ENCODE peak calls at places on chromosome 7, in five cellular contexts. U is SW480; N is CD8-positive, alpha-beta T cell; R is fibroblast of lung; C is renal cortical epithelial cell. L is an unnamed sample.

GRCh38 chr7:90455163-90456030 is 14.0 kb upstream of the PTTG1IP2 start:
- DNase-seq in C (peak), R (peak), N (no peak), U (peak), L (no peak)

GRCh38 chr7:601573-602340 is 82.1 kb upstream of the PDGFA start:
- DNase-seq in N (peak), U (peak), C (no peak), R (peak), L (peak)

GRCh38 chr7:25989140-25989705 is 162.8 kb upstream of the NFE2L3 start:
- DNase-seq in U (no peak), R (no peak), C (no peak), N (no peak), L (no peak)

GRCh38 chr7:155225095-155225494 is 72.6 kb upstream of the INSIG1 start:
- DNase-seq in N (no peak), U (no peak), C (no peak), R (no peak), L (no peak)

GRCh38 chr7:132412435-132412834 is 163.8 kb downstream of the PLXNA4 start:
- DNase-seq in N (no peak), C (no peak), U (no peak), R (no peak), L (no peak)

GRCh38 chr7:91913612-91914011 is 27.1 kb upstream of the AKAP9 start:
- DNase-seq in N (no peak), C (no peak), U (no peak), R (peak), L (no peak)

GRCh38 chr7:46852795-46853194 is 729.1 kb downstream of the TNS3 start:
- DNase-seq in N (no peak), C (no peak), U (no peak), R (no peak), L (no peak)

GRCh38 chr7:138603549-138604324 is 97.4 kb downstream of the SVOPL start:
- DNase-seq in N (no peak), U (no peak), C (peak), R (peak), L (no peak)

GRCh38 chr7:28360739-28361138 is 51.6 kb upstream of the CREB5 start:
- DNase-seq in U (no peak), C (no peak), N (no peak), R (no peak), L (no peak)

GRCh38 chr7:84738583-84739150 is 448.2 kb downstream of the SEMA3D start:
- DNase-seq in R (no peak), N (no peak), U (no peak), C (no peak), L (no peak)

GRCh38 chr7:2723138-2723850 is 35.3 kb downstream of the AMZ1 start:
- DNase-seq in R (no peak), C (no peak), N (no peak), U (no peak), L (peak)

GRCh38 chr7:134470864-134471263 is 12.0 kb upstream of the AKR1B1 start:
- DNase-seq in R (peak), U (peak), C (peak), N (no peak), L (no peak)

GRCh38 chr7:48365010-48365409 is 193.8 kb downstream of the ABCA13 start:
- DNase-seq in C (no peak), U (no peak), R (peak), N (no peak), L (no peak)